ENCODE peak calls at places on chromosomes 13 and 19, in five cellular contexts. Z is neuronal stem cell, G is H9, N is mesendoderm, K is H1. W is an unnamed sample.

GRCh38 chr13:111412251-111412650 is 91.8 kb downstream of the TEX29 start:
- DNase-seq in Z (no peak), G (no peak), N (no peak), K (no peak), W (no peak)

GRCh38 chr13:27359203-27359821 is 65.1 kb upstream of the GTF3A start:
- DNase-seq in Z (peak), G (peak), N (peak), K (no peak), W (peak)

GRCh38 chr19:41930322-41930722 is 2.1 kb upstream of the ERFL start:
- DNase-seq in Z (no peak), G (no peak), N (no peak), K (no peak), W (no peak)

GRCh38 chr13:95296326-95296939 is 4.8 kb downstream of the ABCC4 start:
- DNase-seq in Z (no peak), G (peak), N (peak), K (no peak), W (no peak)

GRCh38 chr13:24050796-24051715 is 109.5 kb upstream of the SPATA13 start:
- DNase-seq in Z (no peak), G (no peak), N (peak), K (no peak), W (no peak)

GRCh38 chr19:10295305-10295846 is 5.6 kb downstream of the ICAM5 start:
- DNase-seq in Z (no peak), G (peak), N (peak), K (no peak), W (no peak)

GRCh38 chr13:35210234-35210633 is 266.3 kb downstream of the MAB21L1 start:
- DNase-seq in Z (no peak), G (no peak), N (no peak), K (no peak), W (no peak)

GRCh38 chr19:58252102-58252685 is 23.5 kb downstream of the ZNF544 start:
- DNase-seq in Z (no peak), G (no peak), N (peak), K (no peak), W (no peak)

GRCh38 chr13:28031220-28031903 is 42.9 kb upstream of the URAD start:
- DNase-seq in Z (no peak), G (no peak), N (no peak), K (no peak), W (no peak)

GRCh38 chr13:51822106-51822840 is 18.3 kb upstream of the DHRS12 start:
- DNase-seq in Z (no peak), G (no peak), N (no peak), K (no peak), W (no peak)

GRCh38 chr19:45364696-45365095 is 5.7 kb downstream of the ERCC2 start:
- DNase-seq in Z (no peak), G (no peak), N (no peak), K (no peak), W (no peak)

GRCh38 chr13:52127783-52128702 is 830 bp downstream of the NEK5 start:
- DNase-seq in Z (peak), G (peak), N (peak), K (peak), W (peak)

GRCh38 chr13:111252449-111253124 is 67.9 kb upstream of the TEX29 start:
- DNase-seq in Z (no peak), G (no peak), N (no peak), K (no peak), W (peak)

GRCh38 chr13:42333613-42334328 is 61.8 kb downstream of the AKAP11 start:
- DNase-seq in Z (peak), G (peak), N (peak), K (no peak), W (peak)

GRCh38 chr13:42066542-42066941 is 18.1 kb downstream of the DGKH start:
- DNase-seq in Z (no peak), G (no peak), N (no peak), K (no peak), W (peak)

GRCh38 chr19:9584073-9584833 is at the start of gene ZNF121:
- DNase-seq in Z (peak), G (peak), N (peak), K (peak), W (peak)

GRCh38 chr13:50129923-50130685 is 114.9 kb downstream of the KCNRG start:
- DNase-seq in Z (peak), G (peak), N (peak), K (no peak), W (no peak)

GRCh38 chr19:55087542-55087935 is 11.9 kb downstream of the EPS8L1 start:
- DNase-seq in Z (no peak), G (no peak), N (no peak), K (no peak), W (peak)

GRCh38 chr13:66962953-66963352 is 267.2 kb downstream of the PCDH9 start:
- DNase-seq in Z (no peak), G (no peak), N (no peak), K (no peak), W (no peak)

GRCh38 chr13:32639502-32640105 is 53.4 kb downstream of the PDS5B start:
- DNase-seq in Z (peak), G (no peak), N (peak), K (no peak), W (peak)

GRCh38 chr13:41049480-41049879 is 11.8 kb upstream of the WBP4 start:
- DNase-seq in Z (no peak), G (no peak), N (no peak), K (no peak), W (no peak)

GRCh38 chr19:51158474-51159129 is 16.5 kb downstream of the SIGLEC7 start:
- DNase-seq in Z (peak), G (peak), N (peak), K (peak), W (peak)

GRCh38 chr13:85724554-85725432 is 74.4 kb downstream of the SLITRK6 start:
- DNase-seq in Z (no peak), G (no peak), N (no peak), K (no peak), W (peak)

GRCh38 chr19:58551577-58552471 is 3.1 kb downstream of the CHMP2A start:
- DNase-seq in Z (no peak), G (peak), N (no peak), K (no peak), W (no peak)

GRCh38 chr19:53916004-53916403 is 6.9 kb downstream of the CACNG7 start:
- DNase-seq in Z (no peak), G (no peak), N (no peak), K (no peak), W (no peak)

GRCh38 chr13:51552027-51552426 is 32.2 kb upstream of the WDFY2 start:
- DNase-seq in Z (no peak), G (no peak), N (no peak), K (no peak), W (no peak)

GRCh38 chr13:43303040-43303729 is 279.8 kb downstream of the DNAJC15 start:
- DNase-seq in Z (peak), G (peak), N (peak), K (peak), W (peak)

GRCh38 chr19:35505956-35506355 is 7.5 kb downstream of the DMKN start:
- DNase-seq in Z (no peak), G (no peak), N (no peak), K (no peak), W (no peak)

GRCh38 chr19:46999878-47000277 is 19.8 kb upstream of the NPAS1 start:
- DNase-seq in Z (no peak), G (no peak), N (no peak), K (no peak), W (no peak)

GRCh38 chr13:32938907-32939306 is 77.3 kb upstream of the KL start:
- DNase-seq in Z (no peak), G (no peak), N (peak), K (no peak), W (peak)

GRCh38 chr13:48782429-48782840 is 128.7 kb downstream of the CYSLTR2 start:
- DNase-seq in Z (no peak), G (no peak), N (no peak), K (no peak), W (no peak)

GRCh38 chr13:98279473-98280175 is 102.6 kb upstream of the RNF113B start:
- DNase-seq in Z (no peak), G (peak), N (no peak), K (no peak), W (no peak)

GRCh38 chr13:44302948-44303575 is 70.6 kb upstream of the SERP2 start:
- DNase-seq in Z (no peak), G (no peak), N (no peak), K (no peak), W (peak)

GRCh38 chr19:58399903-58400637 is 4.6 kb downstream of the RNF225 start:
- DNase-seq in Z (no peak), G (peak), N (no peak), K (no peak), W (no peak)

GRCh38 chr19:663682-664117 is 686 bp upstream of the RNF126 start:
- DNase-seq in Z (no peak), G (no peak), N (no peak), K (no peak), W (no peak)

GRCh38 chr19:662207-662961 is 630 bp downstream of the RNF126 start:
- DNase-seq in Z (no peak), G (no peak), N (peak), K (no peak), W (peak)

GRCh38 chr19:661427-662196 is 1.4 kb downstream of the RNF126 start:
- DNase-seq in Z (no peak), G (no peak), N (no peak), K (no peak), W (no peak)

GRCh38 chr19:664913-665443 is 2.0 kb upstream of the RNF126 start:
- DNase-seq in Z (peak), G (peak), N (peak), K (peak), W (peak)

GRCh38 chr19:662962-663681 is at the start of gene RNF126:
- DNase-seq in Z (peak), G (peak), N (peak), K (peak), W (peak)
- H3K23ac ChIP-seq in Z (peak), G (no peak), N (peak), K (no peak), W (peak)

GRCh38 chr19:56316728-56317127 is 2.1 kb upstream of the ZSCAN5A start:
- DNase-seq in Z (no peak), G (no peak), N (no peak), K (no peak), W (no peak)
- H3K27ac ChIP-seq in Z (no peak), G (no peak), N (no peak), K (no peak), W (no peak)

GRCh38 chr19:31349160-31349881 is at the start of gene TSHZ3:
- DNase-seq in Z (no peak), G (peak), N (peak), K (no peak), W (peak)

GRCh38 chr19:31350033-31350692 is 927 bp upstream of the TSHZ3 start:
- DNase-seq in Z (no peak), G (no peak), N (no peak), K (no peak), W (no peak)

GRCh38 chr19:31347356-31347755 is 1.9 kb downstream of the TSHZ3 start:
- DNase-seq in Z (no peak), G (no peak), N (no peak), K (no peak), W (peak)

GRCh38 chr19:31347828-31348314 is 1.4 kb downstream of the TSHZ3 start:
- DNase-seq in Z (no peak), G (no peak), N (no peak), K (no peak), W (peak)

DNA sequence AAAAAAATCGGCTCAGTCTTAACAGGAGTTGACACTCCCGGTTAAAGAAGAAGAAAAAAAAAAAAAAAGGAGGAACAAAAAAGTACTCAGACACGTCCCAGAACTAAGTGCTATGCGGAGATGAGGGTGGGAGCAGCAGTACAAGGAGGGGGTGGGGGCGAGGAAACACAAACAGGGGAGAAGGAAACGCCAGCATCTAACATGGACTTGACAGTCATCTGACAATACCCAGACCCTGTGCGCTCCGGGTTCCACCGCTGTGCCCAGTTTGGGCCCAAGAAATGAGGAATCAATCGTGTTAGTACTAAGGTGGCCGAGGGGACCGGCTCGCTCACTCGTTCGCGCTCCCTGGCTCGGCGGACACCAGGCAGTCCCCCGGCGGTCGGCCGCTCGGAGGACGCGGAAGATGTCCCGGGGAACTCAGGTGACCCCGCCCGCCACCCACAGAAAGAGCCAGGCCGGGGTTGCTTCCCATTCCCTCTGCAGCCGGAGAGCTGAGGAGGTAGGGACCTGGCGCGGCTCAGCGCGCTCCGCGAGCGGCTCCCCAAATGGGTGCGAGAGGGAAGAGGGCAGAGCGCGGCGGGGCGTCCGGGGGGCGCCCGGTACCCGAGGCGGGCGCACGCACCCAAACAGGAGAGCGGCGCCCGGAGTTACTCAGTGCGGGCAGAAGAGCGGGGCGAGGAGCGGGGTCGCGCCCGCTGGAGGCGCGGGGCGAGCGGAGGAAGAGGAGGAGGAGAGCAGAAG is 648 bp downstream of the TSHZ3 start:
- DNase-seq in Z (no peak), G (no peak), N (peak), K (no peak), W (no peak)
- H3K23ac ChIP-seq in Z (no peak), G (no peak), N (no peak), K (no peak), W (peak)

GRCh38 chr19:49064768-49065611 is at the start of gene NTF4:
- DNase-seq in Z (peak), G (peak), N (peak), K (no peak), W (no peak)
- H3K27ac ChIP-seq in Z (no peak), G (no peak), N (no peak), K (no peak), W (no peak)

DNA sequence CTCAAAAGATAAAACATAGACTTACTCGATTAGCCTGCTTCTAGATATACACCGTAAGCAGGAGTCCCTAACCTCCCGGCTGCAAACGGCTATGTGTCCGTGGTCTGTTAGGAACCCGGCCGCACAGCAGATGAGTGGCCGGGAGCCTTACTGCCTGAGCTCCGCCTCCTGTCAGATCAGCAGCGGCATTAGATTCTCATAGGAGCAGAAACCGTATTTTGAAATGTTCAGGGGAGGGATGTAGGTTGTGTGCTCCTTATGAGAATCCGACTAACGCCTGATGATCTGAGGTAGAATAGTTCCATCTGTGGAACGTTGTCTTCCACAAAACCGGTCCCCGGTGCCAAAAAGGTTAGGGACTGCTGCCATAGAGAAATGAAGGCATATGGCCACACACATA is 1491.9 kb downstream of the SLITRK5 start:
- DNase-seq in Z (no peak), G (no peak), N (no peak), K (no peak), W (no peak)
- H3K23ac ChIP-seq in Z (no peak), G (no peak), N (no peak), K (no peak), W (no peak)

DNA sequence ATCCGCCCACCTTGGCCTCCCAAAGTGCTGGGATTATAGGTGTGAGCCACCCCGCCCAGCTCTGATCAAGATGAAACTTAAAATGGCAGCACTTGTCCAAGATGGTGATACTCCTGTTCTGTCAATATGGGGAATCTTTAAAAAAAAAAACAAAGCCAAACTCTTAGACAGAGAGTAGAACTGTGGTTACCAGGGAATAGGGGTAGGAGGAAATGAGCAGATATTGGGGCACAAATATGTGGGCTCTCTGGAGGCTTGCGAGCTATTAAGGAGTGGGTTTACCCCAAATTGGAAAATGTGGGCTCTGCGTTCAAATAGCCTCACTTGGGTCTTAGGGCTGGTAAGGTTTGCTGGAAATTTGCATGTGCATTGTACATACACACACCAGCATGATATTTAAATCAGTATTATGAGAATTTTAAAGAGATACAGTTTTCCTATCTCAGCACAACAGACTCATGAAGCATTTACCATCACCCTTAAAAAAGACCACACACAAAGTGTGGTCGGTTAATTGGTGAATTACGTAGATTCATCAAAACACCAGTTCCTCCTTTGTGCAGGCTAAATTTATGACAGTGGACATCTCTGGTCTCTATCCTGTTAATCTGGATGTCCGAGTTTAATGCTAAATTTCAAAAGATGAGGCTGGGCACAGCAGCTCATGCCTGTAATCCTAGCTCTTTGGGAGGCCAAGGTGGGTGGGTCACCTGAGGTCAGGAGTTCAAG is 11.3 kb downstream of the CD70 start:
- DNase-seq in Z (no peak), G (no peak), N (no peak), K (no peak), W (no peak)
- H3K27ac ChIP-seq in Z (no peak), G (no peak), N (no peak), K (no peak), W (no peak)

DNA sequence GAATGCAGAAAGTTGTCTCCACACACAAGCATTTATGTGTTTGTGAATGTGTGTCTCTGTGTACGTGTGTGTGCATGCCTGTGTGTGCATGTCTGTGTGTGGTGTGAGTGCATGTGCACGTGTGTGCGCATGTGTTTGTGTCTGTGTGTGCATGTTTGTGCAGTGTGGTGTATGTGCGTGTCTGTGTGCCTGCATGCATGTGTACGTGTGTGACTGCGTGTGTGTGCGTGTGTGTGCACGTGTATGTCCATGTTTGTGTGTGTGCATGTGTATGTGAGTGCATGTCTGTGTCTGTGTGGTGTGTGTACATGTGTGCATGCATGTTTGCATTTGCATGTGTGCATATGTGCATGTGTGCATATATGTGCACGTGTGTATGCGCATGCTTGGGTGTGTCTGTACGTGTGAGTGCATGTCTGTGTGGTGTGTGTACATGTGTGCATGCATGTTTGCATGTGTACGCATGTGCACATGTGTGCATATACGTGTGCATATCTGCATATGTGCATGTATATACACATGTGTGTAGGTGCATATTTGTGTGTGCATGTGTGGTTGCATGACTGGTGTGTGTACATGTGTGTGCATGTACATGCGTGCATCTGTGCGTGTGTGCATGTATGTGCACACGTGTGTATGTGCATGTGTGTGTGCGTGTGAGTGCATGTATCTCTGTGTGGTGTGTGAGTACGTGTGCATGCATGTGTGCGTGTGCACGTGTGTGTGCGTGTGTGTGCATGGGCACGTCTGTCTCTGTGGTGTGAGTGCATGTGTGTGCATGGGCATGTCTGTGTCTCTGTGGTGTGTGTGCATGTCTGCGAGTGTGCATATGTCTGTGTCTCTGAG is 8.2 kb upstream of the TMEM255B start:
- DNase-seq in Z (no peak), G (no peak), N (no peak), K (no peak), W (no peak)
- H3K23ac ChIP-seq in Z (peak), G (no peak), N (no peak), K (peak), W (no peak)

GRCh38 chr13:30713133-30713532 is 22.2 kb upstream of the ALOX5AP start:
- DNase-seq in Z (no peak), G (no peak), N (no peak), K (no peak), W (no peak)
- H3K27ac ChIP-seq in Z (no peak), G (no peak), N (no peak), K (no peak), W (no peak)